ENCODE peak calls at places on chromosome 17, in nine cellular contexts. F is activated CD8-positive, alpha-beta memory T cell treated with anti-CD3 and anti-CD28 coated beads for 48 hours; J is uterus; K is epithelial cell of proximal tubule; S is AG10803; Y is Jurkat, Clone E6-1; B is cardiac fibroblast; Z is AG20443; R is nucleus accumbens. X is an unnamed sample.

GRCh38 chr17:81635431-81635830 is 1.5 kb downstream of the NPLOC4 start:
- DNase-seq in F (no peak), J (no peak), K (no peak), S (no peak), Y (no peak), B (no peak), Z (no peak), R (no peak), X (no peak)

GRCh38 chr17:46720408-46720807 is 98.1 kb downstream of the WNT3 start:
- DNase-seq in F (no peak), J (no peak), K (no peak), S (no peak), Y (no peak), B (no peak), Z (no peak), R (no peak), X (peak)

GRCh38 chr17:14866266-14866665 is 398.9 kb downstream of the PMP22 start:
- DNase-seq in F (no peak), J (no peak), K (no peak), S (peak), Y (no peak), B (no peak), Z (peak), R (no peak), X (no peak)

GRCh38 chr17:1315891-1316403 is 36.5 kb downstream of the TRARG1 start:
- DNase-seq in F (no peak), J (peak), K (no peak), S (no peak), Y (no peak), B (peak), Z (no peak), R (no peak), X (no peak)

GRCh38 chr17:76598004-76598439 is 12.4 kb upstream of the ST6GALNAC2 start:
- DNase-seq in F (no peak), J (no peak), K (no peak), S (no peak), Y (peak), B (no peak), Z (no peak), R (peak), X (no peak)

GRCh38 chr17:40602445-40603443 is 37.5 kb upstream of the CCR7 start:
- DNase-seq in F (no peak), J (no peak), K (no peak), S (no peak), Y (no peak), B (no peak), Z (no peak), R (no peak), X (no peak)

GRCh38 chr17:47800686-47801085 is 20.9 kb downstream of the OSBPL7 start:
- DNase-seq in F (no peak), J (no peak), K (no peak), S (no peak), Y (no peak), B (no peak), Z (no peak), R (no peak), X (no peak)

GRCh38 chr17:58631523-58632323 is 60.1 kb downstream of the TEX14 start:
- DNase-seq in F (peak), J (peak), K (peak), S (peak), Y (peak), B (peak), Z (peak), R (peak), X (peak)

GRCh38 chr17:32033223-32033622 is 26.0 kb downstream of the LRRC37B start:
- DNase-seq in F (no peak), J (no peak), K (no peak), S (no peak), Y (no peak), B (no peak), Z (no peak), R (no peak), X (no peak)

GRCh38 chr17:40168262-40168832 is 8.9 kb upstream of the RAPGEFL1 start:
- DNase-seq in F (no peak), J (peak), K (peak), S (peak), Y (peak), B (peak), Z (peak), R (peak), X (peak)

GRCh38 chr17:20935740-20936139 is 107.1 kb downstream of the USP22 start:
- DNase-seq in F (no peak), J (no peak), K (no peak), S (peak), Y (no peak), B (peak), Z (peak), R (no peak), X (no peak)

GRCh38 chr17:45022655-45023339 is 28.6 kb downstream of the DCAKD start:
- DNase-seq in F (no peak), J (no peak), K (no peak), S (no peak), Y (no peak), B (no peak), Z (no peak), R (no peak), X (no peak)

X was measured in HAP-1.